ENCODE peak calls at places on chromosomes 2 and 18, in ten cellular contexts. One of them, this sample, is unnamed.

GRCh38 chr18:2425426-2426317 is 145.6 kb downstream of the METTL4 start:
- DNase-seq in GM03348: peak
- DNase-seq in DND-41: no peak
- DNase-seq in NCI-H345: no peak
- DNase-seq in left cardiac atrium: no peak
- DNase-seq in foreskin fibroblast: peak
- DNase-seq in activated CD8-positive, alpha-beta memory T cell treated with anti-CD3 and anti-CD28 coated beads for 24 hours: no peak
- DNase-seq in NCI-H460: no peak
- DNase-seq in left lobe of liver: no peak
- DNase-seq in mesothelial cell of epicardium: no peak
- DNase-seq in this sample: no peak

GRCh38 chr2:26969089-26969844 is 1.2 kb upstream of the MAPRE3 start:
- DNase-seq in NCI-H345: no peak
- DNase-seq in DND-41: no peak
- DNase-seq in activated CD8-positive, alpha-beta memory T cell treated with anti-CD3 and anti-CD28 coated beads for 24 hours: no peak
- DNase-seq in GM03348: no peak
- DNase-seq in NCI-H460: no peak
- DNase-seq in mesothelial cell of epicardium: no peak
- DNase-seq in foreskin fibroblast: no peak
- DNase-seq in left lobe of liver: no peak
- DNase-seq in left cardiac atrium: no peak
- DNase-seq in this sample: no peak

GRCh38 chr2:219155054-219155644 is 5.5 kb downstream of the NHEJ1 start:
- DNase-seq in activated CD8-positive, alpha-beta memory T cell treated with anti-CD3 and anti-CD28 coated beads for 24 hours: no peak
- DNase-seq in mesothelial cell of epicardium: no peak
- DNase-seq in foreskin fibroblast: peak
- DNase-seq in DND-41: peak
- DNase-seq in left lobe of liver: no peak
- DNase-seq in NCI-H460: peak
- DNase-seq in NCI-H345: peak
- DNase-seq in GM03348: peak
- DNase-seq in left cardiac atrium: no peak
- DNase-seq in this sample: peak

GRCh38 chr18:26135563-26135962 is 1.9 kb downstream of the PSMA8 start:
- DNase-seq in mesothelial cell of epicardium: no peak
- DNase-seq in NCI-H460: no peak
- DNase-seq in GM03348: no peak
- DNase-seq in foreskin fibroblast: no peak
- DNase-seq in DND-41: no peak
- DNase-seq in left lobe of liver: no peak
- DNase-seq in NCI-H345: no peak
- DNase-seq in left cardiac atrium: no peak
- DNase-seq in activated CD8-positive, alpha-beta memory T cell treated with anti-CD3 and anti-CD28 coated beads for 24 hours: no peak
- DNase-seq in this sample: no peak

GRCh38 chr2:217899231-217900009 is 103.4 kb downstream of the TNS1 start:
- DNase-seq in foreskin fibroblast: peak
- DNase-seq in activated CD8-positive, alpha-beta memory T cell treated with anti-CD3 and anti-CD28 coated beads for 24 hours: no peak
- DNase-seq in left lobe of liver: no peak
- DNase-seq in NCI-H460: peak
- DNase-seq in DND-41: no peak
- DNase-seq in NCI-H345: peak
- DNase-seq in mesothelial cell of epicardium: no peak
- DNase-seq in GM03348: peak
- DNase-seq in left cardiac atrium: peak
- DNase-seq in this sample: peak

GRCh38 chr2:156589381-156590079 is 153.4 kb downstream of the GPD2 start:
- DNase-seq in NCI-H345: peak
- DNase-seq in foreskin fibroblast: peak
- DNase-seq in left lobe of liver: no peak
- DNase-seq in left cardiac atrium: no peak
- DNase-seq in activated CD8-positive, alpha-beta memory T cell treated with anti-CD3 and anti-CD28 coated beads for 24 hours: no peak
- DNase-seq in DND-41: peak
- DNase-seq in mesothelial cell of epicardium: no peak
- DNase-seq in GM03348: peak
- DNase-seq in NCI-H460: peak
- DNase-seq in this sample: no peak

GRCh38 chr2:237715459-237715947 is 83.1 kb upstream of the RBM44 start:
- DNase-seq in GM03348: no peak
- DNase-seq in NCI-H460: no peak
- DNase-seq in NCI-H345: no peak
- DNase-seq in left cardiac atrium: no peak
- DNase-seq in DND-41: no peak
- DNase-seq in activated CD8-positive, alpha-beta memory T cell treated with anti-CD3 and anti-CD28 coated beads for 24 hours: no peak
- DNase-seq in left lobe of liver: no peak
- DNase-seq in foreskin fibroblast: no peak
- DNase-seq in mesothelial cell of epicardium: no peak
- DNase-seq in this sample: peak

GRCh38 chr2:85179541-85179940 is 46.3 kb downstream of the TCF7L1 start:
- DNase-seq in left cardiac atrium: no peak
- DNase-seq in GM03348: no peak
- DNase-seq in DND-41: no peak
- DNase-seq in left lobe of liver: no peak
- DNase-seq in foreskin fibroblast: peak
- DNase-seq in NCI-H345: no peak
- DNase-seq in NCI-H460: no peak
- DNase-seq in activated CD8-positive, alpha-beta memory T cell treated with anti-CD3 and anti-CD28 coated beads for 24 hours: no peak
- DNase-seq in mesothelial cell of epicardium: no peak
- DNase-seq in this sample: no peak

GRCh38 chr2:84906108-84906899 is 848 bp downstream of the TMSB10 start:
- DNase-seq in left cardiac atrium: peak
- DNase-seq in mesothelial cell of epicardium: no peak
- DNase-seq in foreskin fibroblast: peak
- DNase-seq in left lobe of liver: peak
- DNase-seq in GM03348: peak
- DNase-seq in NCI-H460: no peak
- DNase-seq in NCI-H345: peak
- DNase-seq in activated CD8-positive, alpha-beta memory T cell treated with anti-CD3 and anti-CD28 coated beads for 24 hours: peak
- DNase-seq in DND-41: peak
- DNase-seq in this sample: peak